ENCODE peak calls at places on chromosome 7, in four cellular contexts. V is H1, B is mesendoderm, R is trophoblast cell. Q is an unnamed sample.
A peak's percentile ranks its signal among the peaks of the same experiment; 100 is the strongest.

GRCh38 chr7:120944826-120945562 is 5.6 kb upstream of the ING3 start:
- DNase-seq in V (no peak), B (no peak), R (peak; percentile 17), Q (no peak)

GRCh38 chr7:43612599-43613589 is 30.0 kb downstream of the STK17A start:
- DNase-seq in V (no peak), B (no peak), R (no peak), Q (no peak)

GRCh38 chr7:129376076-129376777 is 58.0 kb upstream of the STRIP2 start:
- DNase-seq in V (no peak), B (peak; percentile 38), R (peak; percentile 28), Q (no peak)

GRCh38 chr7:4683043-4683883 is 1.2 kb downstream of the FOXK1 start:
- DNase-seq in V (no peak), B (no peak), R (no peak), Q (no peak)

GRCh38 chr7:75716992-75717626 is 21.6 kb downstream of the HIP1 start:
- DNase-seq in V (no peak), B (no peak), R (peak; percentile 88), Q (no peak)

GRCh38 chr7:151012031-151012692 is 12.1 kb downstream of the ATG9B start:
- DNase-seq in V (no peak), B (no peak), R (no peak), Q (no peak)

GRCh38 chr7:77415822-77416620 is at the start of gene GSAP:
- DNase-seq in V (no peak), B (peak; percentile 19), R (peak; percentile 35), Q (peak; percentile 62)

GRCh38 chr7:36188266-36188665 is 35.2 kb downstream of the EEPD1 start:
- DNase-seq in V (no peak), B (peak; percentile 87), R (no peak), Q (no peak)

GRCh38 chr7:148983220-148984146 is 44.8 kb downstream of the PDIA4 start:
- DNase-seq in V (peak; percentile 67), B (peak; percentile 96), R (peak; percentile 52), Q (peak; percentile 92)

GRCh38 chr7:33495207-33495606 is 365.8 kb downstream of the BBS9 start:
- DNase-seq in V (no peak), B (peak; percentile 22), R (peak; percentile 39), Q (no peak)

GRCh38 chr7:7330997-7331396 is 148.7 kb downstream of the C1GALT1 start:
- DNase-seq in V (no peak), B (peak; percentile 25), R (no peak), Q (no peak)

GRCh38 chr7:76133164-76133775 is 68.4 kb upstream of the SRRM3 start:
- DNase-seq in V (no peak), B (no peak), R (no peak), Q (no peak)

GRCh38 chr7:67021260-67021659 is 24.6 kb downstream of the TYW1 start:
- DNase-seq in V (no peak), B (no peak), R (peak; percentile 23), Q (no peak)

GRCh38 chr7:133282094-133282493 is 29.2 kb downstream of the EXOC4 start:
- DNase-seq in V (no peak), B (peak; percentile 5), R (no peak), Q (no peak)

GRCh38 chr7:88545663-88546062 is 213.8 kb upstream of the ZNF804B start:
- DNase-seq in V (no peak), B (no peak), R (no peak), Q (no peak)

GRCh38 chr7:136039577-136040345 is 62.6 kb upstream of the MTPN start:
- DNase-seq in V (no peak), B (no peak), R (no peak), Q (no peak)

GRCh38 chr7:6026917-6027316 is 4.3 kb upstream of the ANKRD61 start:
- DNase-seq in V (no peak), B (no peak), R (no peak), Q (no peak)

GRCh38 chr7:92028226-92028625 is 87.6 kb downstream of the AKAP9 start:
- DNase-seq in V (no peak), B (no peak), R (no peak), Q (no peak)

GRCh38 chr7:71612892-71613291 is 480.9 kb downstream of the GALNT17 start:
- DNase-seq in V (no peak), B (peak; percentile 42), R (no peak), Q (no peak)

GRCh38 chr7:127251458-127252379 is 1.0 kb downstream of the GRM8 start:
- DNase-seq in V (no peak), B (peak; percentile 34), R (no peak), Q (peak; percentile 45)

GRCh38 chr7:73442903-73443542 is 9.4 kb downstream of the FZD9 start:
- DNase-seq in V (no peak), B (peak; percentile 57), R (no peak), Q (no peak)

GRCh38 chr7:25558605-25559004 is 330.3 kb upstream of the NPVF start:
- DNase-seq in V (no peak), B (no peak), R (no peak), Q (no peak)

GRCh38 chr7:113128028-113128427 is 9.7 kb upstream of the SMIM30 start:
- DNase-seq in V (no peak), B (no peak), R (no peak), Q (no peak)

GRCh38 chr7:91165846-91166230 is 98.4 kb upstream of the FZD1 start:
- DNase-seq in V (no peak), B (no peak), R (no peak), Q (no peak)

GRCh38 chr7:130366561-130366960 is 13.7 kb upstream of the CPA1 start:
- DNase-seq in V (no peak), B (no peak), R (no peak), Q (no peak)

GRCh38 chr7:123242467-123243097 is 42.8 kb upstream of the SLC13A1 start:
- DNase-seq in V (no peak), B (no peak), R (peak; percentile 61), Q (no peak)

GRCh38 chr7:114925443-114925842 is 3.5 kb downstream of the MDFIC start:
- DNase-seq in V (no peak), B (no peak), R (no peak), Q (no peak)

GRCh38 chr7:114923403-114923713 is 1.5 kb downstream of the MDFIC start:
- DNase-seq in V (no peak), B (no peak), R (no peak), Q (no peak)

GRCh38 chr7:114922151-114922651 is 307 bp downstream of the MDFIC start:
- DNase-seq in V (no peak), B (peak; percentile 84), R (peak; percentile 6), Q (peak; percentile 49)

GRCh38 chr7:114922652-114923402 is 933 bp downstream of the MDFIC start:
- DNase-seq in V (no peak), B (peak; percentile 85), R (peak; percentile 18), Q (peak; percentile 33)

DNA sequence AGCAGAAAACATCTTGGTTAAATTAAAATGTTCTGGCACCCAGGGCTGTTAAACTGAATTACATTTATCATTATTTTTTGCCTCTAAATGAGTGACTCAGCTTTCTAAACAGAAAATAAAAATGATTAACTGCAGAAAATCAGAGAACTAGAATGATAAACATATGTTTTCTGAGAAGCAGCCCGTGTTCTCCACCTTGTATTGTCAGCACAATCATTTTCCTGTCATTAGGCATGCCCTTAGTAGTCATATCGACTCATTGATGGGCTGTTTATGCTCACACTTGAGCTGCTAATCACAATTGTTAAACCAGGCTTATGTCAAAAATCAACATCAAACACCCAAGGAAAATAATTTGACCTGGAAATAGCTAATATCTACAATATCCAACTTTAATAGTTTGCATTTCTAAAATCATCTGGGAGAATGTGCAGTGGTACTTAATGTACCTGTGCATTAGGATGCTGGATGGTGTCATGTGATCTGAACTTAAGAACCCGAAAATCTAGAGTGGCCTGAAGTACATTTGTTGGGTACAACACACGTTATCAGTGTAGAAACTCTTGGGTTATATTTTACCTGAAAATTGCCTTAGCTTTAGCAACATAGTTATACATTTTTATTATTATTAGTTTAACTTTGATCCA is 2.3 kb downstream of the MDFIC start:
- DNase-seq in V (no peak), B (no peak), R (no peak), Q (no peak)
- H3K79me2 ChIP-seq in V (no peaks in the 10 kb centered on the region), B (peaks cover 9% of the 10 kb centered on the region), R (peaks cover 6% of the 10 kb centered on the region), Q (no peaks in the 10 kb centered on the region)

DNA sequence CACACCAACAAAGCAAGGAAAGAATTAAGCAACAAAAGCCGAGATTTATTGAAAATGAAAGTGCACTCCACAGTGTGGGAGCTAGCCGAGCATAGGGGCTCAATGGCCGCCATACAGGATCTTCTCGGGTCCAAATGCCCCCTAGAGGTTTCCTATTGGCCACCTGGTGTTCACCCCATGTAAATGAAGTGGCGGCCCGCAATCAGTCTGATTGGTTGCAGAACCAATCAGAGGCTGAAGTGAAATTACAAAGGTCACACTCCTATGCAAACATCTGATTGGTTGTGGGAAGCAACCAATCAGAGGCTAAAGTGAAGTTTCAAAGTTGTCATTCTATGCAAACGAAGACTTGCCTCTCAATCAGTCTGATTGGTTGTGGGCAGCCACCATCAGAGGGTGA is 61.8 kb upstream of the SLC35B4 start:
- DNase-seq in V (no peak), B (no peak), R (no peak), Q (no peak)
- H2AK5ac ChIP-seq in V (no peak overlapping the region), B (no peak overlapping the region), R (no peak overlapping the region), Q (no peak overlapping the region)

GRCh38 chr7:74498996-74499834 is 45.5 kb downstream of the GTF2IRD1 start:
- DNase-seq in V (no peak), B (no peak), R (no peak), Q (no peak)
- H3K79me2 ChIP-seq in V (peaks cover 37% of the 10 kb centered on the region), B (peaks cover 4% of the 10 kb centered on the region), R (no peaks in the 10 kb centered on the region), Q (peaks cover 3% of the 10 kb centered on the region)

GRCh38 chr7:343864-344607 is 54.1 kb downstream of the FOXL3 start:
- DNase-seq in V (no peak), B (no peak), R (no peak), Q (no peak)
- H2AK5ac ChIP-seq in V (no peak overlapping the region), B (no peak overlapping the region), R (no peak overlapping the region), Q (no peak overlapping the region)

Q was measured in H9.